ENCODE peak calls at places on chromosomes 11 and 22, in nine cellular contexts. Y is Right ventricle myocardium inferior; P is CD8-positive, alpha-beta memory T cell; D is fibroblast of villous mesenchyme; X is H54; C is fibroblast of mammary gland; W is activated T-helper 1 cell treated with Interleukin-2 at 50 U/mL for 16 hours; B is amniotic stem cell; O is OCI-M1. I is an unnamed sample.

GRCh38 chr11:3123316-3123715 is 41.8 kb downstream of the OSBPL5 start:
- DNase-seq in Y (peak; percentile 87), D (peak; percentile 18), O (no peak), W (no peak), C (peak; percentile 66), P (no peak), X (no peak), B (no peak), I (peak; percentile 34)

GRCh38 chr11:3353066-3353465 is 25.9 kb downstream of the ZNF195 start:
- DNase-seq in X (no peak), O (peak; percentile 2), W (no peak), B (no peak), Y (no peak), C (no peak), P (no peak), D (no peak), I (no peak)

GRCh38 chr11:31813961-31814868 is 3.1 kb upstream of the PAX6 start:
- DNase-seq in C (no peak), P (no peak), W (no peak), O (peak; percentile 33), B (no peak), D (no peak), X (no peak), Y (no peak), I (no peak)

GRCh38 chr11:75341583-75341982 is 9.9 kb downstream of the ARRB1 start:
- DNase-seq in Y (no peak), P (no peak), O (no peak), B (no peak), X (no peak), D (no peak), C (no peak), W (no peak), I (no peak)

GRCh38 chr11:13119361-13119760 is 110.2 kb downstream of the RASSF10 start:
- DNase-seq in Y (no peak), B (no peak), D (no peak), C (peak; percentile 41), W (no peak), O (no peak), P (no peak), X (no peak), I (no peak)

GRCh38 chr11:62608776-62609175 is 3.8 kb downstream of the EML3 start:
- DNase-seq in B (no peak), D (no peak), O (no peak), X (no peak), W (no peak), P (no peak), Y (no peak), C (no peak), I (no peak)

GRCh38 chr22:46340676-46341075 is 5.2 kb downstream of the TRMU start:
- DNase-seq in C (no peak), D (no peak), B (no peak), Y (no peak), X (no peak), P (no peak), O (no peak), W (no peak), I (no peak)

GRCh38 chr11:132084433-132084832 is 714.0 kb downstream of the NTM start:
- DNase-seq in D (no peak), O (no peak), X (no peak), Y (no peak), P (no peak), C (no peak), W (no peak), B (no peak), I (no peak)

GRCh38 chr11:112058103-112058502 is 15.7 kb downstream of the PIH1D2 start:
- DNase-seq in O (no peak), D (no peak), X (no peak), P (no peak), B (no peak), Y (no peak), W (no peak), C (no peak), I (no peak)

GRCh38 chr22:25656724-25657123 is 85.3 kb upstream of the MYO18B start:
- DNase-seq in D (no peak), B (no peak), O (peak; percentile 41), X (no peak), P (no peak), W (no peak), Y (no peak), C (no peak), I (no peak)

GRCh38 chr22:42797021-42797420 is 60.1 kb downstream of the ARFGAP3 start:
- DNase-seq in D (peak; percentile 54), P (no peak), C (peak; percentile 8), W (no peak), X (no peak), O (no peak), B (no peak), Y (no peak), I (no peak)

GRCh38 chr22:41831383-41831782 is 1.5 kb upstream of the SREBF2 start:
- DNase-seq in Y (no peak), X (no peak), B (no peak), D (no peak), O (no peak), W (no peak), C (peak; percentile 26), P (no peak), I (no peak)

GRCh38 chr11:112665291-112665690 is 295.9 kb upstream of the NCAM1 start:
- DNase-seq in P (no peak), Y (no peak), C (no peak), D (no peak), X (no peak), W (no peak), O (no peak), B (no peak), I (no peak)

GRCh38 chr11:84687433-84687832 is 939.7 kb downstream of the DLG2 start:
- DNase-seq in O (no peak), Y (no peak), P (no peak), B (no peak), C (no peak), W (no peak), D (no peak), X (no peak), I (no peak)

GRCh38 chr11:60831501-60832079 is 10.3 kb upstream of the CCDC86 start:
- DNase-seq in O (no peak), W (no peak), D (peak; percentile 11), X (peak; percentile 43), B (no peak), P (no peak), C (peak; percentile 73), Y (no peak), I (peak; percentile 47)

GRCh38 chr11:129285387-129285786 is 90.3 kb upstream of the BARX2 start:
- DNase-seq in X (no peak), Y (no peak), D (no peak), O (no peak), B (no peak), C (no peak), P (no peak), W (no peak), I (no peak)

GRCh38 chr11:109772846-109773400 is 320.3 kb upstream of the ZC3H12C start:
- DNase-seq in W (no peak), X (no peak), Y (no peak), P (no peak), C (no peak), O (no peak), B (no peak), D (no peak), I (no peak)

GRCh38 chr11:18775492-18776292 is 15.9 kb downstream of the PTPN5 start:
- DNase-seq in B (no peak), W (peak; percentile 17), P (peak; percentile 26), O (peak; percentile 82), C (peak; percentile 54), X (peak; percentile 69), Y (no peak), D (peak; percentile 37), I (peak; percentile 31)

GRCh38 chr11:85937838-85938237 is 82.7 kb downstream of the CCDC83 start:
- DNase-seq in Y (no peak), W (no peak), P (no peak), C (no peak), D (no peak), X (no peak), O (peak; percentile 73), B (no peak), I (no peak)

GRCh38 chr11:108947654-108948570 is 283.0 kb downstream of the DDX10 start:
- DNase-seq in P (no peak), O (peak; percentile 56), Y (no peak), W (no peak), X (no peak), B (no peak), C (peak; percentile 80), D (peak; percentile 51), I (no peak)

I was measured in AG08395.